ENCODE peak calls at places on chromosomes 4 and X, in seven cellular contexts. T, I, H, M, P, L and C are unnamed samples.

GRCh38 chrX:129931411-129932136 is 25.6 kb downstream of the UTP14A start:
- DNase-seq in T (peak; percentile 83), H (peak; percentile 74), I (peak; percentile 68), M (peak; percentile 97), P (peak; percentile 94), L (peak; percentile 84), C (peak; percentile 81)

GRCh38 chrX:30153175-30153880 is 62.0 kb upstream of the MAGEB2 start:
- DNase-seq in I (no peak), M (no peak), P (no peak), T (no peak), H (no peak), L (no peak), C (no peak)

GRCh38 chrX:12978205-12979010 is 3.5 kb downstream of the TMSB4X start:
- DNase-seq in T (peak; percentile 23), P (no peak), M (no peak), H (no peak), I (peak; percentile 77), L (peak; percentile 26), C (peak; percentile 48)

GRCh38 chrX:104922206-104922621 is 298.3 kb downstream of the TEX13A start:
- DNase-seq in I (peak; percentile 57), P (peak; percentile 18), T (peak; percentile 70), H (peak; percentile 5), M (no peak), L (peak; percentile 74), C (peak; percentile 80)

GRCh38 chr4:47213539-47213938 is 182.2 kb downstream of the GABRB1 start:
- DNase-seq in T (no peak), I (no peak), M (no peak), P (no peak), L (no peak), H (no peak), C (no peak)

GRCh38 chr4:37542749-37543148 is 143.4 kb downstream of the RELL1 start:
- DNase-seq in L (no peak), P (no peak), H (no peak), M (peak; percentile 21), I (no peak), T (no peak), C (no peak)

GRCh38 chr4:48008021-48008596 is 8.4 kb downstream of the CNGA1 start:
- DNase-seq in T (no peak), L (no peak), H (no peak), I (no peak), P (no peak), M (no peak), C (no peak)

GRCh38 chr4:10565166-10565780 is 108.0 kb upstream of the ZNF518B start:
- DNase-seq in L (no peak), T (no peak), P (no peak), H (no peak), M (no peak), I (no peak), C (no peak)

GRCh38 chr4:148481644-148482043 is 39.4 kb upstream of the NR3C2 start:
- DNase-seq in I (no peak), H (no peak), T (no peak), M (no peak), P (no peak), L (no peak), C (no peak)

GRCh38 chrX:154728791-154729190 is 22.1 kb downstream of the GAB3 start:
- DNase-seq in T (no peak), P (no peak), M (no peak), L (no peak), H (no peak), I (no peak), C (no peak)
- TF ChIP-seq CTCF in T (no peak), P (no peak), M (no peak), L (no peak), H (no peak), I (no peak), C (no peak)

GRCh38 chr4:84470204-84470785 is 28.8 kb downstream of the NKX6-1 start:
- DNase-seq in T (no peak), I (no peak), P (no peak), L (peak; percentile 49), M (no peak), H (no peak), C (peak; percentile 18)
- TF ChIP-seq CTCF in T (no peak), I (no peak), P (no peak), L (no peak), M (no peak), H (no peak), C (no peak)

GRCh38 chr4:119690871-119691270 is 62.3 kb upstream of the PDE5A start:
- DNase-seq in I (peak; percentile 63), H (no peak), L (no peak), T (no peak), P (no peak), M (no peak), C (no peak)

GRCh38 chr4:119695216-119695615 is 66.6 kb upstream of the PDE5A start:
- DNase-seq in L (no peak), P (no peak), T (no peak), I (no peak), H (no peak), M (no peak), C (no peak)

GRCh38 chr4:119693127-119693526 is 64.5 kb upstream of the PDE5A start:
- DNase-seq in H (no peak), M (no peak), I (no peak), P (peak; percentile 15), T (no peak), L (no peak), C (no peak)

GRCh38 chr4:119688439-119688838 is 59.8 kb upstream of the PDE5A start:
- DNase-seq in H (no peak), T (no peak), P (no peak), M (no peak), I (no peak), L (no peak), C (no peak)

DNA sequence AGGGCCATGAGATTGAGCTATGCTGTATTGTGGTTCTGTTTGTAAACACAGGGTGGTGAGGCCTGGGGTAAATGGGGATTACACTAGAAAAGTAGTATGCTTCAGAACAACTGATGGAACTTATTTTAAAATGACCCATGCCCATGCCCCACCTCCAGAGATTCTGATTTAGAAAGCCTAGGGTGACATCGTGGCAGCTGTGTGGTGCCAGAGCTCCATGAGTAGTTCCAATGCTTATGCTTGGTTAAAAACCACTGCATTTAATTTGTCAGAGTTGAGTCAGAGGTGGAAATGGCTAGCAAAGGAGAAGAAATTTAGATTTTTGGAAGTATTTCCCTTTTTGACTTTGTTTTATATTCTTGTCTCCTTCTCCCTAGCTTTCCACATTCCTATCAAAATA is 63.4 kb upstream of the PDE5A start:
- DNase-seq in M (no peak), L (no peak), T (no peak), P (no peak), I (peak; percentile 12), H (peak; percentile 2), C (no peak)
- TF ChIP-seq CTCF in M (peak; percentile 30), L (no peak), T (no peak), P (peak; percentile 43), I (no peak), H (no peak), C (no peak)

GRCh38 chr4:43846111-43846587 is 602.5 kb downstream of the KCTD8 start:
- DNase-seq in L (no peak), I (no peak), P (peak; percentile 4), T (no peak), H (no peak), M (no peak), C (no peak)

GRCh38 chr4:43837604-43838003 is 611.0 kb downstream of the KCTD8 start:
- DNase-seq in I (no peak), P (no peak), M (no peak), T (no peak), H (no peak), L (no peak), C (no peak)

GRCh38 chr4:43842594-43842993 is 606.0 kb downstream of the KCTD8 start:
- DNase-seq in I (no peak), L (no peak), M (no peak), P (no peak), H (no peak), T (no peak), C (no peak)

GRCh38 chr4:43843501-43843900 is 605.1 kb downstream of the KCTD8 start:
- DNase-seq in I (no peak), L (no peak), P (no peak), H (no peak), T (no peak), M (no peak), C (no peak)
- TF ChIP-seq CTCF in I (no peak), L (no peak), P (no peak), H (no peak), T (no peak), M (no peak), C (no peak)

DNA sequence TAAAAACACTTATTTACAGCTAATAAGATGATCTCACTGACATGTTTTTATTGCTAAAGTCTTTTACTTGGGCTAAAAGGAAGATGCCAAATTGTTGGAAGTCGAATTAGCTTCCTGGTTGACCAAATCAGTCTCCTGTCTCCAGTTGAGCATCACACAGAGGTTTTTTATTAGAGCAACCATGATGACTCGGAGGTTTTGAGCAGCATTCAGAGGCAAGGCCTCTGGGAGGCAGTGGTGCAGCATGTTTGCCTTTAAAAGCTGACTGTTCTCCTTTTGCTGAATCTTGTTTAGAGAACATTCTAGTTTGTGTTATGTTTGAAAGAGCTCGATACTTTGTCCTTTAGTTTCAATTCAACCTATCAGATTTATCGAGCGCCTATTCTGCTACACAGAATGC is 2.1 kb downstream of the UCHL1 start:
- DNase-seq in I (peak; percentile 52), H (no peak), T (peak; percentile 19), P (no peak), M (no peak), L (peak; percentile 23), C (peak; percentile 40)
- TF ChIP-seq CTCF in I (peak; percentile 45), H (peak; percentile 39), T (no peak), P (peak; percentile 51), M (peak; percentile 18), L (no peak), C (peak; percentile 26)

GRCh38 chr4:87219648-87220093 is 747 bp downstream of the KLHL8 start:
- DNase-seq in I (peak; percentile 18), L (peak; percentile 40), H (no peak), T (no peak), P (peak; percentile 19), M (no peak), C (no peak)
- TF ChIP-seq CTCF in I (peak; percentile 45), L (no peak), H (no peak), T (no peak), P (no peak), M (no peak), C (no peak)

GRCh38 chr4:112895785-112896184 is 153.7 kb upstream of the ANK2 start:
- DNase-seq in P (no peak), I (peak; percentile 22), T (peak; percentile 31), H (no peak), L (peak; percentile 18), M (no peak), C (no peak)

GRCh38 chr4:112898357-112899141 is 150.9 kb upstream of the ANK2 start:
- DNase-seq in H (no peak), P (no peak), L (no peak), M (no peak), I (no peak), T (no peak), C (no peak)

GRCh38 chr4:112896326-112896892 is 153.0 kb upstream of the ANK2 start:
- DNase-seq in L (no peak), I (no peak), P (no peak), M (no peak), H (no peak), T (no peak), C (no peak)

GRCh38 chr4:112894951-112895350 is 154.5 kb upstream of the ANK2 start:
- DNase-seq in I (no peak), L (no peak), T (no peak), P (no peak), M (no peak), H (no peak), C (no peak)

GRCh38 chr4:112897548-112897947 is 151.9 kb upstream of the ANK2 start:
- DNase-seq in H (no peak), P (no peak), M (no peak), L (peak; percentile 22), T (peak; percentile 21), I (peak; percentile 7), C (no peak)
- TF ChIP-seq CTCF in H (no peak), P (no peak), M (no peak), L (no peak), T (no peak), I (no peak), C (no peak)